ENCODE peak calls at places on chromosomes 4 and X, in ten cellular contexts. One of them, this sample, is unnamed.

GRCh38 chrX:11770320-11770719 is 12.3 kb downstream of the MSL3 start:
- DNase-seq in heart right ventricle: no peak
- DNase-seq in endothelial cell: peak; percentile 9
- DNase-seq in progenitor cell of endocrine pancreas: no peak
- DNase-seq in coronary artery: no peak
- DNase-seq in lower leg skin: no peak
- DNase-seq in fibroblast of lung: peak; percentile 69
- DNase-seq in psoas muscle: no peak
- DNase-seq in epithelial cell of esophagus: peak; percentile 54
- DNase-seq in SK-N-SH: peak; percentile 74
- DNase-seq in this sample: peak; percentile 9

GRCh38 chr4:183200453-183200852 is 101.4 kb downstream of the WWC2 start:
- DNase-seq in endothelial cell: no peak
- DNase-seq in progenitor cell of endocrine pancreas: no peak
- DNase-seq in SK-N-SH: no peak
- DNase-seq in lower leg skin: no peak
- DNase-seq in fibroblast of lung: peak; percentile 87
- DNase-seq in epithelial cell of esophagus: peak; percentile 92
- DNase-seq in coronary artery: no peak
- DNase-seq in heart right ventricle: peak; percentile 63
- DNase-seq in psoas muscle: peak; percentile 56
- DNase-seq in this sample: peak; percentile 75

GRCh38 chr4:15327311-15328298 is 100.2 kb upstream of the C1QTNF7 start:
- DNase-seq in coronary artery: no peak
- DNase-seq in lower leg skin: peak; percentile 31
- DNase-seq in SK-N-SH: no peak
- DNase-seq in psoas muscle: no peak
- DNase-seq in endothelial cell: no peak
- DNase-seq in epithelial cell of esophagus: no peak
- DNase-seq in fibroblast of lung: peak; percentile 98
- DNase-seq in progenitor cell of endocrine pancreas: no peak
- DNase-seq in heart right ventricle: no peak
- DNase-seq in this sample: no peak

GRCh38 chrX:4240541-4241194 is 527.2 kb upstream of the PRKX start:
- DNase-seq in lower leg skin: no peak
- DNase-seq in SK-N-SH: no peak
- DNase-seq in fibroblast of lung: no peak
- DNase-seq in heart right ventricle: no peak
- DNase-seq in coronary artery: no peak
- DNase-seq in psoas muscle: no peak
- DNase-seq in progenitor cell of endocrine pancreas: no peak
- DNase-seq in epithelial cell of esophagus: no peak
- DNase-seq in endothelial cell: no peak
- DNase-seq in this sample: no peak

GRCh38 chr4:6122496-6122895 is 77.9 kb downstream of the JAKMIP1 start:
- DNase-seq in heart right ventricle: no peak
- DNase-seq in SK-N-SH: peak; percentile 6
- DNase-seq in endothelial cell: no peak
- DNase-seq in lower leg skin: no peak
- DNase-seq in psoas muscle: no peak
- DNase-seq in progenitor cell of endocrine pancreas: no peak
- DNase-seq in coronary artery: peak; percentile 16
- DNase-seq in epithelial cell of esophagus: no peak
- DNase-seq in fibroblast of lung: no peak
- DNase-seq in this sample: no peak

GRCh38 chr4:95107004-95107403 is 349.2 kb downstream of the BMPR1B start:
- DNase-seq in SK-N-SH: no peak
- DNase-seq in lower leg skin: no peak
- DNase-seq in fibroblast of lung: no peak
- DNase-seq in heart right ventricle: no peak
- DNase-seq in epithelial cell of esophagus: no peak
- DNase-seq in psoas muscle: no peak
- DNase-seq in coronary artery: no peak
- DNase-seq in endothelial cell: no peak
- DNase-seq in progenitor cell of endocrine pancreas: no peak
- DNase-seq in this sample: no peak

GRCh38 chrX:39174761-39175417 is 373.6 kb downstream of the MID1IP1 start:
- DNase-seq in endothelial cell: no peak
- DNase-seq in lower leg skin: no peak
- DNase-seq in epithelial cell of esophagus: no peak
- DNase-seq in progenitor cell of endocrine pancreas: no peak
- DNase-seq in psoas muscle: no peak
- DNase-seq in heart right ventricle: no peak
- DNase-seq in fibroblast of lung: no peak
- DNase-seq in coronary artery: no peak
- DNase-seq in SK-N-SH: no peak
- DNase-seq in this sample: peak; percentile 21

GRCh38 chrX:108310511-108310910 is 127.7 kb downstream of the COL4A6 start:
- DNase-seq in fibroblast of lung: no peak
- DNase-seq in lower leg skin: no peak
- DNase-seq in heart right ventricle: no peak
- DNase-seq in SK-N-SH: no peak
- DNase-seq in progenitor cell of endocrine pancreas: no peak
- DNase-seq in endothelial cell: no peak
- DNase-seq in epithelial cell of esophagus: no peak
- DNase-seq in psoas muscle: no peak
- DNase-seq in coronary artery: no peak
- DNase-seq in this sample: no peak

GRCh38 chr4:100581337-100581736 is 63.5 kb upstream of the EMCN start:
- DNase-seq in lower leg skin: peak; percentile 62
- DNase-seq in epithelial cell of esophagus: peak; percentile 96
- DNase-seq in progenitor cell of endocrine pancreas: no peak
- DNase-seq in coronary artery: no peak
- DNase-seq in heart right ventricle: no peak
- DNase-seq in psoas muscle: peak; percentile 58
- DNase-seq in SK-N-SH: no peak
- DNase-seq in endothelial cell: no peak
- DNase-seq in fibroblast of lung: no peak
- DNase-seq in this sample: no peak

GRCh38 chr4:143224255-143224654 is 39.5 kb downstream of the USP38 start:
- DNase-seq in progenitor cell of endocrine pancreas: no peak
- DNase-seq in heart right ventricle: no peak
- DNase-seq in SK-N-SH: no peak
- DNase-seq in psoas muscle: no peak
- DNase-seq in coronary artery: no peak
- DNase-seq in epithelial cell of esophagus: no peak
- DNase-seq in endothelial cell: no peak
- DNase-seq in fibroblast of lung: no peak
- DNase-seq in lower leg skin: no peak
- DNase-seq in this sample: no peak

GRCh38 chrX:50198348-50198747 is 2.5 kb downstream of the AKAP4 start:
- DNase-seq in epithelial cell of esophagus: no peak
- DNase-seq in psoas muscle: no peak
- DNase-seq in lower leg skin: no peak
- DNase-seq in fibroblast of lung: no peak
- DNase-seq in progenitor cell of endocrine pancreas: no peak
- DNase-seq in endothelial cell: no peak
- DNase-seq in coronary artery: no peak
- DNase-seq in SK-N-SH: no peak
- DNase-seq in heart right ventricle: no peak
- DNase-seq in this sample: peak; percentile 15

GRCh38 chrX:16594490-16594889 is 55.5 kb upstream of the S100G start:
- DNase-seq in endothelial cell: no peak
- DNase-seq in SK-N-SH: peak; percentile 49
- DNase-seq in heart right ventricle: no peak
- DNase-seq in epithelial cell of esophagus: no peak
- DNase-seq in progenitor cell of endocrine pancreas: no peak
- DNase-seq in coronary artery: no peak
- DNase-seq in psoas muscle: no peak
- DNase-seq in lower leg skin: no peak
- DNase-seq in fibroblast of lung: no peak
- DNase-seq in this sample: no peak

GRCh38 chr4:66899422-66900065 is 645.8 kb downstream of the CENPC start:
- DNase-seq in fibroblast of lung: no peak
- DNase-seq in lower leg skin: no peak
- DNase-seq in progenitor cell of endocrine pancreas: no peak
- DNase-seq in heart right ventricle: no peak
- DNase-seq in coronary artery: no peak
- DNase-seq in psoas muscle: peak; percentile 44
- DNase-seq in epithelial cell of esophagus: no peak
- DNase-seq in endothelial cell: no peak
- DNase-seq in SK-N-SH: no peak
- DNase-seq in this sample: no peak

GRCh38 chr4:71487324-71487677 is 148.5 kb downstream of the SLC4A4 start:
- DNase-seq in heart right ventricle: no peak
- DNase-seq in psoas muscle: no peak
- DNase-seq in lower leg skin: no peak
- DNase-seq in coronary artery: no peak
- DNase-seq in progenitor cell of endocrine pancreas: no peak
- DNase-seq in fibroblast of lung: no peak
- DNase-seq in epithelial cell of esophagus: no peak
- DNase-seq in SK-N-SH: no peak
- DNase-seq in endothelial cell: no peak
- DNase-seq in this sample: no peak

GRCh38 chr4:159014896-159015295 is 88.0 kb upstream of the RAPGEF2 start:
- DNase-seq in psoas muscle: no peak
- DNase-seq in progenitor cell of endocrine pancreas: no peak
- DNase-seq in heart right ventricle: no peak
- DNase-seq in lower leg skin: no peak
- DNase-seq in SK-N-SH: no peak
- DNase-seq in fibroblast of lung: no peak
- DNase-seq in endothelial cell: no peak
- DNase-seq in coronary artery: no peak
- DNase-seq in epithelial cell of esophagus: no peak
- DNase-seq in this sample: no peak

GRCh38 chrX:138858946-138859345 is 147.4 kb upstream of the FGF13 start:
- DNase-seq in epithelial cell of esophagus: no peak
- DNase-seq in heart right ventricle: no peak
- DNase-seq in psoas muscle: no peak
- DNase-seq in progenitor cell of endocrine pancreas: no peak
- DNase-seq in SK-N-SH: no peak
- DNase-seq in endothelial cell: no peak
- DNase-seq in coronary artery: no peak
- DNase-seq in lower leg skin: no peak
- DNase-seq in fibroblast of lung: no peak
- DNase-seq in this sample: no peak

GRCh38 chr4:126591583-126591982 is 1041.2 kb upstream of the INTU start:
- DNase-seq in epithelial cell of esophagus: no peak
- DNase-seq in psoas muscle: no peak
- DNase-seq in endothelial cell: no peak
- DNase-seq in SK-N-SH: no peak
- DNase-seq in heart right ventricle: no peak
- DNase-seq in fibroblast of lung: peak; percentile 25
- DNase-seq in lower leg skin: no peak
- DNase-seq in coronary artery: no peak
- DNase-seq in progenitor cell of endocrine pancreas: no peak
- DNase-seq in this sample: no peak

GRCh38 chrX:31497086-31497485 is 425.2 kb upstream of the FTHL17 start:
- DNase-seq in lower leg skin: no peak
- DNase-seq in progenitor cell of endocrine pancreas: no peak
- DNase-seq in coronary artery: no peak
- DNase-seq in heart right ventricle: no peak
- DNase-seq in psoas muscle: no peak
- DNase-seq in endothelial cell: no peak
- DNase-seq in fibroblast of lung: peak; percentile 62
- DNase-seq in epithelial cell of esophagus: peak; percentile 13
- DNase-seq in SK-N-SH: no peak
- DNase-seq in this sample: no peak

GRCh38 chr4:123350191-123350544 is 46.4 kb upstream of the SPRY1 start:
- DNase-seq in progenitor cell of endocrine pancreas: no peak
- DNase-seq in SK-N-SH: no peak
- DNase-seq in fibroblast of lung: no peak
- DNase-seq in lower leg skin: peak; percentile 50
- DNase-seq in psoas muscle: no peak
- DNase-seq in heart right ventricle: no peak
- DNase-seq in endothelial cell: peak; percentile 8
- DNase-seq in coronary artery: no peak
- DNase-seq in epithelial cell of esophagus: peak; percentile 97
- DNase-seq in this sample: peak; percentile 19
- TF ChIP-seq CTCF in progenitor cell of endocrine pancreas: peak; percentile 48
- TF ChIP-seq CTCF in SK-N-SH: peak; percentile 12
- TF ChIP-seq CTCF in fibroblast of lung: no peak
- TF ChIP-seq CTCF in lower leg skin: no peak
- TF ChIP-seq CTCF in psoas muscle: peak; percentile 11
- TF ChIP-seq CTCF in heart right ventricle: no peak
- TF ChIP-seq CTCF in endothelial cell: peak; percentile 12
- TF ChIP-seq CTCF in coronary artery: no peak
- TF ChIP-seq CTCF in epithelial cell of esophagus: peak; percentile 61
- TF ChIP-seq CTCF in this sample: no peak

GRCh38 chr4:119044919-119045318 is 90.7 kb upstream of the MYOZ2 start:
- DNase-seq in SK-N-SH: no peak
- DNase-seq in epithelial cell of esophagus: no peak
- DNase-seq in progenitor cell of endocrine pancreas: no peak
- DNase-seq in lower leg skin: no peak
- DNase-seq in heart right ventricle: no peak
- DNase-seq in psoas muscle: no peak
- DNase-seq in coronary artery: no peak
- DNase-seq in endothelial cell: no peak
- DNase-seq in fibroblast of lung: no peak
- DNase-seq in this sample: no peak
- TF ChIP-seq CTCF in SK-N-SH: no peak
- TF ChIP-seq CTCF in epithelial cell of esophagus: no peak
- TF ChIP-seq CTCF in progenitor cell of endocrine pancreas: no peak
- TF ChIP-seq CTCF in lower leg skin: no peak
- TF ChIP-seq CTCF in heart right ventricle: no peak
- TF ChIP-seq CTCF in psoas muscle: no peak
- TF ChIP-seq CTCF in coronary artery: no peak
- TF ChIP-seq CTCF in endothelial cell: no peak
- TF ChIP-seq CTCF in fibroblast of lung: no peak
- TF ChIP-seq CTCF in this sample: no peak

GRCh38 chrX:63930140-63930539 is 145.1 kb upstream of the ARHGEF9 start:
- DNase-seq in coronary artery: no peak
- DNase-seq in progenitor cell of endocrine pancreas: no peak
- DNase-seq in psoas muscle: no peak
- DNase-seq in fibroblast of lung: no peak
- DNase-seq in endothelial cell: peak; percentile 7
- DNase-seq in SK-N-SH: peak; percentile 2
- DNase-seq in epithelial cell of esophagus: peak; percentile 16
- DNase-seq in lower leg skin: no peak
- DNase-seq in heart right ventricle: no peak
- DNase-seq in this sample: no peak
- TF ChIP-seq CTCF in coronary artery: no peak
- TF ChIP-seq CTCF in progenitor cell of endocrine pancreas: peak; percentile 58
- TF ChIP-seq CTCF in psoas muscle: no peak
- TF ChIP-seq CTCF in fibroblast of lung: peak; percentile 31
- TF ChIP-seq CTCF in endothelial cell: peak; percentile 26
- TF ChIP-seq CTCF in SK-N-SH: peak; percentile 39
- TF ChIP-seq CTCF in epithelial cell of esophagus: peak; percentile 27
- TF ChIP-seq CTCF in lower leg skin: no peak
- TF ChIP-seq CTCF in heart right ventricle: peak; percentile 31
- TF ChIP-seq CTCF in this sample: no peak

DNA sequence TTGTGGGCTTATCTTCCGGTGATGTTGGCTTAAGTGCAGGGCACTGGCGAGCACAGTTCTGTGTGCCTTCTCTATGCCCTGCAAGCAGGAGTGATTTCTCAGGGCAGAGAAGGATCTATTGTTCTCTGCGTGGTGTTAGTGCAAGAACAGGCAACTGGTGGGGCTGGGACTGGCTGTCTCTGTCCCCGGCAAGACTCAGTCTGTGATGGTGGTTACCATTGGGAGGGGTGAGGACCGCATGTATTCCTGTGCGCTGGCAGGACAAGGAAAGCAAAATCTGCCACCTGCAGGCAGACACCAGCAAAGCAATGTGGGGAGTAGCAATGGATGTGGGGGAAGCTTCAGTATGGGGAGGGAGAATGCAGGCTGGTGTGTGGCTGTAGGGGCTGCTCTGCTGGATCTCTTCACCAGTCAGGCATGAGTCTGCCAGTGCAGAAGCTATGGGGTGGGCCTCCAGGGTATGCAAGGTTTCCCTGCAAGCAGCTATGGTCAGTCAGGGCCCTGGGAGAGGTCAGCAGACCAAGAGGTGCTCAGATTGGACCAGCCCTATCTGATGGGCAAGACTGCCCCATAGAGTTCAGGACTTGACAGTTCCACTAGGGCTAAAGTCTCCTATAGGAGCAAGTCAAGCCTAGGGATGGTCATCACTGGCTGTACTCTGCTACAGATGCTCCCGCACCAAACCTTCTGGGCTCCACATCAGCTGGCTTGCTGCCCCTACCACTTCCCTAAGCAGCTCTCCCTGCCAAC is 16.8 kb downstream of the PF4 start:
- DNase-seq in progenitor cell of endocrine pancreas: no peak
- DNase-seq in fibroblast of lung: no peak
- DNase-seq in lower leg skin: no peak
- DNase-seq in endothelial cell: peak; percentile 41
- DNase-seq in SK-N-SH: no peak
- DNase-seq in coronary artery: no peak
- DNase-seq in psoas muscle: no peak
- DNase-seq in heart right ventricle: no peak
- DNase-seq in epithelial cell of esophagus: peak; percentile 41
- DNase-seq in this sample: peak; percentile 24
- TF ChIP-seq CTCF in progenitor cell of endocrine pancreas: peak; percentile 54
- TF ChIP-seq CTCF in fibroblast of lung: peak; percentile 22
- TF ChIP-seq CTCF in lower leg skin: no peak
- TF ChIP-seq CTCF in endothelial cell: peak; percentile 42
- TF ChIP-seq CTCF in SK-N-SH: peak; percentile 32
- TF ChIP-seq CTCF in coronary artery: no peak
- TF ChIP-seq CTCF in psoas muscle: no peak
- TF ChIP-seq CTCF in heart right ventricle: peak; percentile 16
- TF ChIP-seq CTCF in epithelial cell of esophagus: peak; percentile 34
- TF ChIP-seq CTCF in this sample: peak; percentile 23

This sample was measured in Calu3.